ENCODE peak calls at places on chromosomes 1 and 21, in four cellular contexts. Y, W, J and C are unnamed samples.

GRCh38 chr1:88179943-88180342 is 504.1 kb upstream of the PKN2 start:
- DNase-seq in J (no peak), Y (no peak), W (no peak), C (no peak)

GRCh38 chr1:200041337-200042118 is 14.0 kb downstream of the NR5A2 start:
- DNase-seq in W (peak; percentile 61), Y (no peak), J (no peak), C (no peak)

GRCh38 chr1:65339866-65340483 is 30.6 kb downstream of the DNAJC6 start:
- DNase-seq in J (peak; percentile 45), W (no peak), Y (no peak), C (no peak)

GRCh38 chr1:218953448-218953847 is 220.2 kb upstream of the LYPLAL1 start:
- DNase-seq in J (no peak), W (no peak), Y (no peak), C (no peak)

GRCh38 chr1:45356186-45356585 is 15.9 kb upstream of the MUTYH start:
- DNase-seq in J (no peak), Y (no peak), W (no peak), C (no peak)

GRCh38 chr1:232853994-232854532 is 48.8 kb downstream of the MAP10 start:
- DNase-seq in J (peak; percentile 22), W (no peak), Y (no peak), C (no peak)

GRCh38 chr1:11885922-11886321 is 27.2 kb upstream of the NPPB start:
- DNase-seq in W (no peak), J (no peak), Y (no peak), C (no peak)

GRCh38 chr1:87330954-87331318 is 2.3 kb downstream of the LMO4 start:
- DNase-seq in J (peak; percentile 12), W (no peak), Y (no peak), C (no peak)

GRCh38 chr1:53066433-53066832 is 4.4 kb downstream of the PODN start:
- DNase-seq in Y (no peak), J (no peak), W (no peak), C (no peak)

GRCh38 chr1:216194721-216195120 is 228.5 kb downstream of the USH2A start:
- DNase-seq in W (no peak), J (no peak), Y (no peak), C (no peak)

GRCh38 chr1:177800386-177801058 is 169.3 kb downstream of the SEC16B start:
- DNase-seq in J (no peak), Y (no peak), W (no peak), C (no peak)

GRCh38 chr1:82604524-82604923 is 803.8 kb downstream of the ADGRL2 start:
- DNase-seq in W (no peak), Y (no peak), J (no peak), C (no peak)
- TF ChIP-seq CTCF in W (no peak), Y (no peak), J (no peak), C (no peak)

GRCh38 chr1:220353229-220354012 is 81.2 kb upstream of the RAB3GAP2 start:
- DNase-seq in J (no peak), Y (no peak), W (no peak), C (no peak)
- TF ChIP-seq CTCF in J (no peak), Y (peak; percentile 33), W (no peak), C (no peak)

GRCh38 chr21:34724857-34725195 is 56.0 kb downstream of the CLIC6 start:
- DNase-seq in W (no peak), Y (no peak), J (no peak), C (no peak)

GRCh38 chr21:34726627-34727337 is 58.0 kb downstream of the CLIC6 start:
- DNase-seq in J (peak; percentile 35), Y (no peak), W (no peak), C (no peak)

GRCh38 chr21:34728479-34728878 is 59.7 kb downstream of the CLIC6 start:
- DNase-seq in J (no peak), Y (no peak), W (no peak), C (no peak)

GRCh38 chr21:34724131-34724856 is 55.5 kb downstream of the CLIC6 start:
- DNase-seq in Y (no peak), J (no peak), W (no peak), C (no peak)

DNA sequence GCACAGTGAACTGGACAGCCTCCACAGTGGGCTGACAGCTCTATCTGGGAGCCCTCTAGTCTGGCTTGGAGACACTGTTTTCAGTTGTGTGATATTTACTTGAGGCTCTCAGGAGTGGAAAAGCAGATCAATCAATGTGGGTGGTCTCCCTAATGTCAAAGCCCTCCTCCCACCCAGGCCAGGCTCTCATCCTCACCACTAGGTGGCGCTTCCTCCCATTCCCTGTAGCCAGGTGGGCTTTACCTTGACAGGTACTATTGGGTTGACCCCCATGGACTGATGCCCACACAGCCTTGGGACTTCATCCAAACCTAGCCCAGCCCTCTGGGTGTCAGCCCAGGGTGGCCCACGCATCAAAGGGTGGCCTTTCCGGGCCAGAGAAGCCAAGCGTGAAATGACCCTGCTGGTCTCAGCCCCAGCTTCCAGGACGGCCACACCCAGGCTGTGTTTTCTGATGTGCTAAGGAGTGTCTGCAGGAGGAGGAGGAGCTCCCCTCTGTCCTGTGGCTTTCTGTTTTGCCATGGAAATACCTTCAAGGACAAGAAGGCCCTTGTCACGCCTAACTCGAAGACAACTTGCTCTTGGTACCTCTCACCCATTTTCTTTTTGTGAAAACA is 54.0 kb downstream of the CLIC6 start:
- DNase-seq in J (no peak), Y (no peak), W (no peak), C (peak; percentile 21)
- TF ChIP-seq CTCF in J (peak; percentile 46), Y (peak; percentile 90), W (peak; percentile 30), C (peak; percentile 71)

GRCh38 chr21:19340303-19340702 is 936.7 kb upstream of the TMPRSS15 start:
- DNase-seq in W (no peak), J (no peak), Y (no peak), C (no peak)
- TF ChIP-seq CTCF in W (no peak), J (no peak), Y (no peak), C (no peak)

DNA sequence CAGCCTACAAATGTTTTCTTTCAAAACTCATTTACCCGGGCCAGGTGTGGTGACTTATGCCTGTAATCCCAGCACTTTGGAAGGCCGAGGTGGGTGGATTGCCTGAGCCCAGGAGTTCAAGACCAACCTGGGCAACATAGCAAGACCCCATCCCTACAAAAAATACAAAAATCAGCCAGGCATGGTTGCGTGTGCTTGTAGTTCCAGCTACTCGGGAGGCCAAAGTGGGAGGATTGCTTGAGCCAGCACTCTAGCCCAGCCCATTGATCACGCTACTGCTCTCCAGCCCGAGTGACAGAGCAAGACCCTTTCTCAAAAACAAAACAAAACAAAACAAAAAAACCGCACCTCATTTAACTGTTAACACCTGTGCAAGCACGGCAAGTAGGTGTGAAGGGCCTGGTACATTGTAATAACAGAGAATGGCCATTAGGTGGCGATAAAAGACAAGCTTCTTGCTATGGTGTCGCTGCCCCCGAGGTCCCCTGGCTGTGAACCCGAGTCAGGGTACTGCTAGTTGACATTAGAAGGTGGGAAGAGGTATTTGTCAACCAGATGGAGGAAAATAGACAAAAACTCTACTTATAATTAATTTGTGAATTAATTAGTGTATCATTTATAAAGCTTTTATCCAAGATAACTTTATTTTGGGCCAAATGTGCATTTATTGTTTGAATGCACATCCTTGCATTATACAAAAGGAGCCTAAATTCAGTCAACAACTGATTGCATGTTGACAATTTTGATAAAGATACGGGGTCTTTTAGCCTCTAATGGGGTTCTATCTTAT is 66.5 kb downstream of the SH3BGR start:
- DNase-seq in J (peak; percentile 57), Y (no peak), W (no peak), C (no peak)
- TF ChIP-seq CTCF in J (peak; percentile 77), Y (peak; percentile 80), W (peak; percentile 20), C (peak; percentile 92)